ENCODE peak calls at places on chromosomes 6 and 20, in five cellular contexts. D is neuronal stem cell; R is ovary; F is neural progenitor cell; A is naive thymus-derived CD4-positive, alpha-beta T cell. H is an unnamed sample. For H3K27me3 and H3K36me3, the result is how much of the 10 kb centered on the place peaks cover.

GRCh38 chr6:132399376-132400074 is 1.8 kb downstream of the MOXD1 start:
- DNase-seq in F (no peak), R (no peak), A (no peak), D (no peak), H (no peak)

GRCh38 chr6:30720738-30721197 is 616 bp downstream of the TUBB start:
- DNase-seq in D (no peak), R (peak), F (peak), A (peak), H (peak)

GRCh38 chr6:81562169-81562568 is 190.3 kb downstream of the TENT5A start:
- DNase-seq in A (no peak), R (no peak), F (no peak), D (no peak), H (no peak)

GRCh38 chr6:107153061-107153460 is 37.7 kb upstream of the BEND3 start:
- DNase-seq in R (no peak), A (no peak), D (no peak), F (no peak), H (no peak)

GRCh38 chr6:165468836-165469235 is 159.4 kb upstream of the C6orf118 start:
- DNase-seq in R (no peak), D (no peak), F (no peak), A (no peak), H (no peak)

GRCh38 chr6:166415306-166415705 is 32.6 kb upstream of the MPC1 start:
- DNase-seq in R (no peak), A (no peak), D (no peak), F (no peak), H (no peak)

GRCh38 chr6:168363302-168363701 is 43.7 kb upstream of the DACT2 start:
- DNase-seq in D (no peak), F (no peak), A (no peak), R (no peak), H (no peak)

GRCh38 chr6:129488313-129488712 is 221.7 kb downstream of the ARHGAP18 start:
- DNase-seq in R (no peak), F (no peak), D (no peak), A (no peak), H (no peak)

GRCh38 chr6:121838842-121839241 is 403.4 kb downstream of the GJA1 start:
- DNase-seq in A (no peak), D (no peak), F (no peak), R (no peak), H (no peak)

GRCh38 chr20:50628326-50628725 is 63.0 kb downstream of the RIPOR3 start:
- DNase-seq in D (no peak), F (peak), R (no peak), A (no peak), H (no peak)

DNA sequence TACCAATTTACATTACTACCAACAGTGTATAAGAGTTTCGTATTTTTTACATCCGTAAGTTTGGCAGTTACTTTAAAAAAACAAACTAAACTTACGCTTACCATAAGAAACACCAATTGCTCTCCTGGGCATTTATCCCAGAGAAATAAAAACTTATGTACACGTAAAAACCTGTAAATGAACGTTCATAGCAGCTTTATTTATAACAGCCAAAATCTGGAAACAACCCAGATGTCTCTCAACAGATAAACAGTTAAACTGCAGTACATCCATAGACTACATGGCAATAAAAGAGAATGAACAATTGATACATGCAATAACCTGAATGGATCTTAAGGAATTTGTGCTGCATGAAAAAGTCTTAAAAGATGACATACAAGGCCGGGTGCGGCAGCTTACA is 30.7 kb downstream of the NCR2 start:
- DNase-seq in A (no peak), F (no peak), D (no peak), R (no peak), H (no peak)
- H3K27me3 ChIP-seq in A (under half), F (half or more), D (under half), R (under half), H (under half)

GRCh38 chr6:11245406-11245990 is 13.0 kb upstream of the NEDD9 start:
- DNase-seq in F (no peak), A (no peak), R (no peak), D (no peak), H (no peak)

GRCh38 chr6:11243861-11244260 is 11.4 kb upstream of the NEDD9 start:
- DNase-seq in F (no peak), D (no peak), A (no peak), R (no peak), H (no peak)

GRCh38 chr6:11244387-11245126 is 12.1 kb upstream of the NEDD9 start:
- DNase-seq in F (no peak), A (no peak), D (no peak), R (no peak), H (no peak)

GRCh38 chr6:11248974-11249761 is 16.7 kb upstream of the NEDD9 start:
- DNase-seq in F (no peak), R (no peak), D (no peak), A (no peak), H (no peak)

DNA sequence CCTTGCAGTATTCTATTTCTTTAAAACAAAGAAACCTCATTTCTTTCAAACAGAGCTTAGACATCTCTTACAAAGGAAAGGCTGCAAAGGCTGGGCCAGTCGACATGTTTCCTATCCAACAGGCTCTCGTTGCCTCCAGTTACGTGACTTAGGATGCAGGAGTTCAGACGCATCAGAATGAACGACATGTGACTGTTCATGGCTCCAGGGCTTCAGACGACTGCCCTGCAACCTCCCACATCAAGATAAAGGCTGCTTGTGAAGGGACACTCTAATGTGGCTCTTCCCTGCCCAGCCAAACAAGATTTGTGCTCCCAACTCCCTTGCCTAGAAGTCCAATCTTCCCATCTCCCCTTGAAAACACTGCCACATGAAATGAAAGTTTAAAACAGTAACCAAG is 14.3 kb upstream of the NEDD9 start:
- DNase-seq in D (no peak), R (no peak), A (no peak), F (no peak), H (no peak)
- H3K36me3 ChIP-seq in D (under half), R (under half), A (under half), F (under half), H (under half)

GRCh38 chr6:43122146-43122545 is 46.0 kb downstream of the PTK7 start:
- DNase-seq in F (no peak), R (no peak), D (no peak), A (no peak), H (no peak)
- H3K27ac ChIP-seq in F (no peak), R (no peak), D (no peak), A (no peak), H (no peak)

DNA sequence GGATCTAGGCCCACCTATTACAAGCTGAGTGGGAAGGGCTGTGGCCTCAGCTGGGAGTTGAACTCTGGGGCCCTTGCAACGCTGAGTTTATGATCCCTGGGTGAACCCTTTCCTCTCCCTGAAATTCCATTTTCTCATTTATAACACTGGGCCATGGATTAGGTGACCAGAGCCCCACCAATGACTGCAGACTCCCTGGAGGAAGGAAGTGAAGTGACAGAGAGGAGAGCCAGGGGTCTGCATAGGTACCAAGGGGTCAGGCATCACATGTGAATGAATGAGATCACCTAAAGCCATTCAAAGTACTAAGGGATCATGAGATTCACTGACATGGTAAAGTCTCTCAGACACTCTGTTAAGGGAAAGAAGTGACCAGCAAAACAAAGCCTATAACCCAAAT is 46.5 kb upstream of the DSN1 start:
- DNase-seq in F (no peak), D (no peak), A (no peak), R (no peak), H (no peak)
- H3K27me3 ChIP-seq in F (under half), D (under half), A (under half), R (under half), H (under half)

DNA sequence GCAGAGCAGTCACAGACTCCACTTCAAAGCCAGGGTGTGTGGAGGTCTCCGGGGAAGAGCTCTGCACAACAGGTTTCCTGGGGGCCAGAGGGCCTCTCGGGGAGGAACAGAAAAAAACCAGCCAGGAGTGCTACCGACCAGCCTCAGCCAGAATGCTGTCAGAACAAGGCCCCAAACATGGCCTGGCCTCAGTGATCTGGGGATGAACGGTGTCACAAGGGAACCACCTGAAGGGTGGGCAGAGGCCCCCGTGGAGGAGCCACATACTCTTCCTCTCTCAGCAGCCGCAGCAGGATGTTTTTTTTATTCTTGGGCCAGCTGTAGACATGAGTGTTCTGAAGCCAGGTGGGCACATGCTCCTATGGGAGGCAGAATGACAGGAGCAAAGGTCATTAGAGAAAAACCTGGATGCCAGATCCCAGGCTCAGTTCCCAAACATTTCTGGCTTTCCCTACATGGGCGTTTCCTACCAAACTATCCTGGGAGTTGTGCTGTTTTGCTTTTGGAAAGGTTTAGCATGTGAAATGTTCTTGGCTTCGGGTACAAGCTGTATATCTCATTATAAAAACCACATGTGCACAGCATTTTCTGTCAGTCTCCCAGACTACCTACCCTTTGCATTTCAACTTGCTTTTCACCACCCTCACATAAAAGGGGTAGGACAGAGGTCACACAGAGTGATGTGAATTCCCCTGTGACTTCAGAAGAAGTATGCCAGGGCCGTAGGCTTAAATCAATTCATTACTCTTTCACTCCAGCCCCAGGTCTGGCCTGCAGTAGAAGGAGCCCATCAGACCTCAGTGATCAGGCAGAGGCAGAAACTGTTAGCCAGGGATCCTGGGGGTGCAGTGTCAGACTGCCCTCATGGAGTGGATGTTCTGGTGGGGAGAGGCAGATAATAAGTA is 46.2 kb downstream of the TRAF3IP2 start:
- DNase-seq in A (no peak), R (no peak), F (no peak), D (no peak), H (no peak)
- H3K36me3 ChIP-seq in A (under half), R (under half), F (under half), D (under half), H (under half)

GRCh38 chr20:33790571-33790970 is 20.6 kb upstream of the CHMP4B start:
- DNase-seq in A (no peak), F (no peak), D (no peak), R (no peak), H (no peak)

GRCh38 chr20:33789858-33790182 is 21.3 kb upstream of the CHMP4B start:
- DNase-seq in F (no peak), D (no peak), A (no peak), R (no peak), H (no peak)

GRCh38 chr20:33791021-33791420 is 20.1 kb upstream of the CHMP4B start:
- DNase-seq in D (no peak), R (peak), A (no peak), F (no peak), H (no peak)

GRCh38 chr20:33788351-33789049 is 22.6 kb upstream of the CHMP4B start:
- DNase-seq in A (no peak), D (no peak), R (no peak), F (no peak), H (no peak)

GRCh38 chr20:33789109-33789857 is 21.9 kb upstream of the CHMP4B start:
- DNase-seq in D (no peak), R (peak), A (no peak), F (no peak), H (no peak)
- H3K27ac ChIP-seq in D (no peak), R (no peak), A (no peak), F (no peak), H (peak)

DNA sequence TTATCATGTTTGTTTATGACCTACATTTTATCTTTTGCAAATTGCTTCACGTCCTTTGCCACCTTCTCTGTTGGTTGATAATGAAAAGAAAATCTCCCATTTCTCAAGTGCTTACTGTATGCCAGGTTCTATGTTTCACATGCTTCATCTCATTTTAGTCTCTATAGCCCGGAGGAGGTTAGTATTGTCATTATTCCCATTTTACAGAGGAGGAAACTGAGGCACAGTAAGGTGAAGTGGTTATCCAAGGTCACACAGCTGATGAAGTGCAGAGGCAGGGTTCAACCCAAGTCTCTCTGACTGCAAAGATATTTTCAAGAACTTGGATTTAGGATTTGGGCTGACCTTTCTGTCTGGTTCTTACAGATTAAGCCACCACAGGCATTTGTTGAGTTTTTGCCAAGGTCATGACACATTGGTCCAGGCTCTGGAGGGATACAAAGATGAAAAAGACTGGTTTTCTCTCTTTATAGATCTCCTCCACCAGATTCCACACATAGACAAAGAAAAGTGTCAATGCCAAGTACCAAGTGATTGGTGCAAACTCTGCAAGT is 20.6 kb downstream of the CNBD2 start:
- DNase-seq in R (no peak), F (no peak), A (no peak), D (no peak), H (no peak)
- H3K27me3 ChIP-seq in R (under half), F (under half), A (under half), D (under half), H (under half)

DNA sequence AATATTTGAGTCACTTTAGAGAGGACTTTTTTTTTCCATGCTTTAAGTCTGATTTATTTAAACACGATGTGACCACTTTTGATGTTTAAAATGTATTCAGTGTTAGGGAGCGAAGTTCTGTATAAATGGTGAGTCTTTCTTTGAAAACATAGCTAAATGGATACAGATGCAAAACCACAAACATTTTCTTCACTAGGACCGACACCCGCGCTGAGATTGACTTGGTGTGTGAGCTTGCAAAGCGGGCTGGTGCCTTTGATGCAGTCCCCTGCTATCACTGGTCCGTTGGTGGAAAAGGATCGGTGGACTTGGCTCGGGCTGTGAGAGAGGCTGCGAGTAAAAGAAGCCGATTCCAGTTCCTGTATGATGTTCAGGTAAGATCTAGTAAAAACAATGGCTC is 149.8 kb downstream of the MTHFD1L start:
- DNase-seq in D (no peak), F (no peak), R (no peak), A (no peak), H (peak)
- H3K36me3 ChIP-seq in D (half or more), F (under half), R (under half), A (under half), H (under half)